ENCODE peak calls at places on chromosomes 13 and 19, in nine cellular contexts. M is heart left ventricle; T is gastrocnemius medialis; Y is thyroid gland; O is CD8-positive, alpha-beta T cell; I is psoas muscle; D is tibial nerve; Q is cardiac muscle cell; C is mucosa of descending colon. V is an unnamed sample.

GRCh38 chr13:42532561-42533335 is 41.2 kb upstream of the TNFSF11 start:
- DNase-seq in I (no peak), C (no peak), M (no peak), O (no peak), Q (peak; percentile 20), T (no peak), D (no peak), Y (no peak), V (no peak)

GRCh38 chr19:10430505-10431253 is 10.3 kb downstream of the PDE4A start:
- DNase-seq in Y (peak; percentile 66), C (peak; percentile 74), M (peak; percentile 68), I (peak; percentile 81), O (no peak), Q (peak; percentile 70), D (no peak), T (no peak), V (no peak)

GRCh38 chr19:45154064-45154827 is 6.5 kb downstream of the NKPD1 start:
- DNase-seq in Q (peak; percentile 94), Y (no peak), C (no peak), T (no peak), M (no peak), I (no peak), D (no peak), O (no peak), V (peak; percentile 85)

GRCh38 chr13:48505597-48506091 is 27.2 kb downstream of the RCBTB2 start:
- DNase-seq in D (peak; percentile 57), M (peak; percentile 69), T (peak; percentile 41), Y (no peak), C (no peak), I (no peak), Q (no peak), O (no peak), V (no peak)

GRCh38 chr19:53959176-53959757 is 3.5 kb upstream of the CACNG8 start:
- DNase-seq in Y (no peak), O (no peak), D (no peak), T (no peak), Q (peak; percentile 25), I (no peak), M (no peak), C (no peak), V (no peak)

GRCh38 chr19:3348042-3348441 is 18.3 kb upstream of the NFIC start:
- DNase-seq in C (no peak), Q (no peak), M (no peak), O (no peak), I (no peak), D (no peak), T (no peak), Y (no peak), V (no peak)

GRCh38 chr19:35843676-35844481 is 8.4 kb downstream of the NPHS1 start:
- DNase-seq in T (no peak), I (no peak), C (peak; percentile 75), M (no peak), D (no peak), O (no peak), Y (peak; percentile 17), Q (peak; percentile 33), V (no peak)

GRCh38 chr19:17337675-17338439 is 504 bp downstream of the GTPBP3 start:
- DNase-seq in Y (no peak), O (no peak), D (no peak), Q (no peak), C (peak; percentile 73), T (no peak), M (no peak), I (no peak), V (no peak)

GRCh38 chr13:101763191-101763590 is 310.7 kb downstream of the ITGBL1 start:
- DNase-seq in Y (no peak), I (no peak), M (no peak), T (no peak), O (no peak), C (no peak), Q (no peak), D (no peak), V (no peak)

GRCh38 chr19:10695401-10696398 is 5.5 kb upstream of the QTRT1 start:
- DNase-seq in D (peak; percentile 85), T (peak; percentile 75), I (peak; percentile 95), M (peak; percentile 92), C (peak; percentile 94), O (peak; percentile 78), Y (peak; percentile 93), Q (peak; percentile 97), V (peak; percentile 93)

GRCh38 chr13:28237944-28238343 is 99.6 kb downstream of the PAN3 start:
- DNase-seq in Q (no peak), O (no peak), D (no peak), T (no peak), C (no peak), M (no peak), I (no peak), Y (no peak), V (no peak)

GRCh38 chr13:24683833-24684599 is 3.8 kb downstream of the ATP12A start:
- DNase-seq in I (peak; percentile 63), D (peak; percentile 59), Q (peak; percentile 64), Y (peak; percentile 75), T (no peak), C (peak; percentile 58), O (no peak), M (peak; percentile 50), V (peak; percentile 11)

GRCh38 chr19:51948979-51949378 is 21.7 kb downstream of the ZNF613 start:
- DNase-seq in M (peak; percentile 75), C (no peak), D (no peak), Q (peak; percentile 55), I (no peak), T (no peak), Y (peak; percentile 87), O (no peak), V (peak; percentile 20)

GRCh38 chr13:45434556-45435371 is 16.6 kb upstream of the SLC25A30 start:
- DNase-seq in C (no peak), O (no peak), D (no peak), T (no peak), Y (no peak), Q (no peak), M (no peak), I (no peak), V (no peak)

GRCh38 chr19:10364644-10365043 is 15.7 kb downstream of the TYK2 start:
- DNase-seq in D (no peak), I (no peak), O (no peak), T (no peak), Q (no peak), Y (no peak), M (no peak), C (no peak), V (no peak)

GRCh38 chr13:59776924-59777690 is 386.6 kb downstream of the DIAPH3 start:
- DNase-seq in O (no peak), I (no peak), Y (no peak), D (no peak), T (no peak), M (no peak), Q (peak; percentile 87), C (no peak), V (peak; percentile 88)

GRCh38 chr19:33387351-33388230 is 14.1 kb downstream of the CEBPG start:
- DNase-seq in T (no peak), M (no peak), C (no peak), Q (no peak), O (no peak), I (peak; percentile 52), Y (no peak), D (no peak), V (no peak)

GRCh38 chr19:13839193-13839937 is 37.6 kb upstream of the NANOS3 start:
- DNase-seq in I (peak; percentile 96), T (peak; percentile 89), O (peak; percentile 70), M (peak; percentile 95), Y (peak; percentile 89), D (peak; percentile 75), Q (peak; percentile 86), C (peak; percentile 94), V (peak; percentile 83)

DNA sequence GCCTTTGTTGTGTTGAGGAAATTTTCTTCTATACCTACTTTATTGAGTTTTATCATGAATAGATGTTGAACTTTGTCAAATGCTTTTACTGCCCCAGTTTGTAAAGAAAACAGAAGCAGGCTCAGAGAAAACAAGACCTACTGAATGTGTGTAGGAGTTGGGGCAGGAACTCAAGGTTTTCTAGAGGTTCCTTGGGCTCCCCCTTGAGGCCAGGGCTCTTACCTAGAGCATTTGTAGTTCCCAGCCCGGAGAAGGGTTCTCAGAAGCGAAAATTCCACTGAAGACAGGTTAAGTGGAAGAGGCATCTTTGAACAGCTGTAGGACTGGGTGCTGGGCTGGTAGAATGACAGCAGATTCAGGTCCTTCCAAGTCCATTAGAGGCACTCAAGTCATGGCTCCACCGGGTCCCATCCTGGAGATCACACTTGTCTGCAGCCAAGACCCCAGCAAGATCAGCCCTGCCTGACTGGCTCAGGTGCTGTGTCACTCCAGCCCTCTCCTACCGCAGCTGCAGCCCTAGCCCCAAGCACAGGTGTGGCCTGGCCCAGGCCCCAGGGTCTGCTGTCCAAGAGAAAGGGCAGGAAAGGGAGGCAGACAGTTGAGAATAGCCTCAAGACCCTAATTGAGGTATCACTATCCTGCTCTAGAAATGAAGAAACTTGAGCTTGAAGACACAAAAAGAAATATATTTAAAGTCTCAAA is 425.5 kb downstream of the PCDH20 start:
- DNase-seq in I (no peak), C (peak; percentile 35), M (no peak), D (no peak), O (no peak), Y (no peak), Q (no peak), T (no peak), V (no peak)
- TF ChIP-seq CTCF in I (no peak), C (no peak), M (no peak), D (no peak), O (no peak), Y (no peak), Q (no peak), T (no peak), V (no peak)

GRCh38 chr13:106916329-106916728 is 348.4 kb upstream of the ARGLU1 start:
- DNase-seq in C (no peak), Q (peak; percentile 37), D (no peak), T (no peak), Y (no peak), O (no peak), M (no peak), I (no peak), V (no peak)
- H3K4me3 ChIP-seq in C (no peak overlapping the region), Q (no peak overlapping the region), D (no peak overlapping the region), T (no peak overlapping the region), Y (no peak overlapping the region), O (no peak overlapping the region), M (peak overlapping the region; percentile 73), I (peak overlapping the region; percentile 67), V (no peak overlapping the region)

DNA sequence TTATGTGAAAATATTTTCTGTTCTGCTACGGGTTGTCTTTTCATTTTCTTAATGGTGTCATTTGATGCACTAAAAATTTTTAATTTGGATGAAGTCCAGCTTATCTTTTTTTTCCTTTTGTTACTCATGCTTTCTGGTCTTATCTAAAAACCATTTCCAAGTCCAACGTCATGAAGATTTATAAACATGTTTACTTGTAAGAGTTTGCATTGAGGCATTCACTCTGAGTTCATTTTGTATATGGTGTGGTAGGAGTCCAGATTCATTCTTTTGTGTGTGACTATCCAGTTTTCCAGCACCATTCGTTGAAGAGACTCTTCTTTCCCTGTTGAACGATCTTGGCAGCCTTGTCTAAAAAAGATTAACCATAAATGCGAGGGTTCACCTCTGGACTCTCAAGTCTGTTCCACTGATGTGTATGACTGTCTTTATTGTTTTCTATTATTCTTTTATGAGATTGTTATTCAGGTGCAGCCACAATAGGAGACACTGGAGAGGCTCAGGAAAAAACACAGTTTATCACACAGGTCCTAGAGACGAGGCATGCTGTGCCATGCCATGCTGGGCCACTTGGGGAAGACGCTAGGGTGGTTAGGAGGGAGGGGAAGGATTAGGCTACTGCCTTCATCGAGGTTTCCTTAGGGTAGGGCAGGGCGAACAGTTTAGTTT is 35.0 kb downstream of the NAA16 start:
- DNase-seq in Q (peak; percentile 81), O (no peak), T (no peak), I (no peak), D (no peak), M (no peak), C (no peak), Y (no peak), V (no peak)
- TF ChIP-seq CTCF in Q (no peak), O (no peak), T (no peak), I (no peak), D (no peak), M (no peak), C (no peak), Y (no peak), V (no peak)

GRCh38 chr19:47419037-47419783 is at the start of gene MEIS3:
- DNase-seq in O (no peak), M (no peak), Q (no peak), I (no peak), Y (no peak), T (no peak), D (no peak), C (no peak), V (no peak)
- H3K4me3 ChIP-seq in O (peak within 1 kb of the TSS; percentile 19), M (peak within 1 kb of the TSS; percentile 61), Q (peak within 1 kb of the TSS; percentile 67), I (peak within 1 kb of the TSS; percentile 42), Y (no peak within 1 kb of the TSS), T (peak within 1 kb of the TSS; percentile 38), D (peak within 1 kb of the TSS; percentile 30), C (no peak within 1 kb of the TSS), V (peak within 1 kb of the TSS; percentile 37)